ENCODE peak calls at places on chromosome 22, in nine cellular contexts. One of them, this sample, is unnamed.

GRCh38 chr22:18070556-18071306 is 7.1 kb upstream of the PEX26 start:
- DNase-seq in sigmoid colon: no peak
- DNase-seq in omental fat pad: no peak
- DNase-seq in AG09319: no peak
- DNase-seq in osteoblast: no peak
- DNase-seq in left ventricle myocardium inferior: no peak
- DNase-seq in AG09309: no peak
- DNase-seq in fibroblast of pulmonary artery: no peak
- DNase-seq in heart left ventricle: no peak
- DNase-seq in this sample: no peak

GRCh38 chr22:19937616-19938473 is 3.7 kb upstream of the COMT start:
- DNase-seq in sigmoid colon: no peak
- DNase-seq in omental fat pad: no peak
- DNase-seq in AG09319: no peak
- DNase-seq in osteoblast: no peak
- DNase-seq in left ventricle myocardium inferior: no peak
- DNase-seq in AG09309: no peak
- DNase-seq in fibroblast of pulmonary artery: peak
- DNase-seq in heart left ventricle: no peak
- DNase-seq in this sample: no peak

GRCh38 chr22:27535452-27535851 is 266.1 kb downstream of the MN1 start:
- DNase-seq in sigmoid colon: no peak
- DNase-seq in omental fat pad: no peak
- DNase-seq in AG09319: no peak
- DNase-seq in osteoblast: no peak
- DNase-seq in left ventricle myocardium inferior: no peak
- DNase-seq in AG09309: no peak
- DNase-seq in fibroblast of pulmonary artery: no peak
- DNase-seq in heart left ventricle: no peak
- DNase-seq in this sample: no peak

GRCh38 chr22:36330655-36331305 is 57.0 kb downstream of the MYH9 start:
- DNase-seq in sigmoid colon: no peak
- DNase-seq in omental fat pad: no peak
- DNase-seq in AG09319: no peak
- DNase-seq in osteoblast: peak
- DNase-seq in left ventricle myocardium inferior: peak
- DNase-seq in AG09309: no peak
- DNase-seq in fibroblast of pulmonary artery: peak
- DNase-seq in heart left ventricle: no peak
- DNase-seq in this sample: no peak

GRCh38 chr22:21698430-21699329 is 32.9 kb downstream of the PPIL2 start:
- DNase-seq in sigmoid colon: no peak
- DNase-seq in omental fat pad: no peak
- DNase-seq in AG09319: peak
- DNase-seq in osteoblast: peak
- DNase-seq in left ventricle myocardium inferior: peak
- DNase-seq in AG09309: no peak
- DNase-seq in fibroblast of pulmonary artery: peak
- DNase-seq in heart left ventricle: peak
- DNase-seq in this sample: no peak

GRCh38 chr22:42895087-42895486 is 38.0 kb upstream of the ARFGAP3 start:
- DNase-seq in sigmoid colon: no peak
- DNase-seq in omental fat pad: no peak
- DNase-seq in AG09319: no peak
- DNase-seq in osteoblast: peak
- DNase-seq in left ventricle myocardium inferior: no peak
- DNase-seq in AG09309: no peak
- DNase-seq in fibroblast of pulmonary artery: no peak
- DNase-seq in heart left ventricle: no peak
- DNase-seq in this sample: no peak

GRCh38 chr22:32603651-32604540 is 129.3 kb downstream of the FBXO7 start:
- DNase-seq in sigmoid colon: no peak
- DNase-seq in omental fat pad: no peak
- DNase-seq in AG09319: no peak
- DNase-seq in osteoblast: peak
- DNase-seq in left ventricle myocardium inferior: no peak
- DNase-seq in AG09309: no peak
- DNase-seq in fibroblast of pulmonary artery: no peak
- DNase-seq in heart left ventricle: peak
- DNase-seq in this sample: no peak

GRCh38 chr22:17717708-17718107 is 56.6 kb downstream of the BID start:
- DNase-seq in sigmoid colon: no peak
- DNase-seq in omental fat pad: no peak
- DNase-seq in AG09319: peak
- DNase-seq in osteoblast: no peak
- DNase-seq in left ventricle myocardium inferior: no peak
- DNase-seq in AG09309: peak
- DNase-seq in fibroblast of pulmonary artery: peak
- DNase-seq in heart left ventricle: no peak
- DNase-seq in this sample: no peak

GRCh38 chr22:42366815-42367581 is 65.2 kb downstream of the NFAM1 start:
- DNase-seq in sigmoid colon: peak
- DNase-seq in omental fat pad: no peak
- DNase-seq in AG09319: no peak
- DNase-seq in osteoblast: no peak
- DNase-seq in left ventricle myocardium inferior: peak
- DNase-seq in AG09309: no peak
- DNase-seq in fibroblast of pulmonary artery: no peak
- DNase-seq in heart left ventricle: peak
- DNase-seq in this sample: no peak

GRCh38 chr22:29208879-29209623 is 3.4 kb downstream of the EMID1 start:
- DNase-seq in sigmoid colon: no peak
- DNase-seq in omental fat pad: no peak
- DNase-seq in AG09319: no peak
- DNase-seq in osteoblast: peak
- DNase-seq in left ventricle myocardium inferior: peak
- DNase-seq in AG09309: no peak
- DNase-seq in fibroblast of pulmonary artery: no peak
- DNase-seq in heart left ventricle: no peak
- DNase-seq in this sample: no peak

GRCh38 chr22:42608481-42609361 is 6.0 kb downstream of the POLDIP3 start:
- DNase-seq in sigmoid colon: no peak
- DNase-seq in omental fat pad: no peak
- DNase-seq in AG09319: no peak
- DNase-seq in osteoblast: peak
- DNase-seq in left ventricle myocardium inferior: no peak
- DNase-seq in AG09309: no peak
- DNase-seq in fibroblast of pulmonary artery: peak
- DNase-seq in heart left ventricle: no peak
- DNase-seq in this sample: no peak

GRCh38 chr22:37082251-37082650 is 27.3 kb downstream of the TMPRSS6 start:
- DNase-seq in sigmoid colon: no peak
- DNase-seq in omental fat pad: no peak
- DNase-seq in AG09319: no peak
- DNase-seq in osteoblast: no peak
- DNase-seq in left ventricle myocardium inferior: no peak
- DNase-seq in AG09309: no peak
- DNase-seq in fibroblast of pulmonary artery: no peak
- DNase-seq in heart left ventricle: no peak
- DNase-seq in this sample: no peak

DNA sequence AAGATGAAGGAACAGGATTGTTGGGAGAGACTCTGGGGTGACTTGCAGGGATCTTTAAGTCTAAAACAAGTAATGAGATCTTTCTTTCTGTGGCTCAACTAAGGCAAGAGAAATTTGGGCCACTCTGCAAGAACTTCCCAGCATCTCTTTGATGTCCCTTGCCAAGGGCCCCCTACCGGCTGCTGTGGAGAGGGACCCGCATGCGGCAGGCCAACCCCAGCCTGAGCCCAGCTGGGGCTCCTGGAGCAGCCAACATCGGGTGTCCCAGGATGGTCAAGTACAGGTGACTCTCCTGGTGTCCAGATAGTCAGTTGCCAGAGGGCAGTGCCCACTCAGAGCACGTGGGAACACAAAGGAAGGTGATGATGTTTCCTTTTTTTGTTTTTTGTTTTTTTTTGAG is 363.2 kb downstream of the TBC1D22A start:
- DNase-seq in sigmoid colon: no peak
- DNase-seq in omental fat pad: no peak
- DNase-seq in AG09319: no peak
- DNase-seq in osteoblast: peak
- DNase-seq in left ventricle myocardium inferior: no peak
- DNase-seq in AG09309: no peak
- DNase-seq in fibroblast of pulmonary artery: peak
- DNase-seq in heart left ventricle: peak
- DNase-seq in this sample: no peak
- TF ChIP-seq CTCF in sigmoid colon: no peak
- TF ChIP-seq CTCF in omental fat pad: no peak
- TF ChIP-seq CTCF in AG09319: peak
- TF ChIP-seq CTCF in osteoblast: peak
- TF ChIP-seq CTCF in left ventricle myocardium inferior: no peak
- TF ChIP-seq CTCF in AG09309: peak
- TF ChIP-seq CTCF in fibroblast of pulmonary artery: peak
- TF ChIP-seq CTCF in heart left ventricle: no peak
- TF ChIP-seq CTCF in this sample: no peak

GRCh38 chr22:35098921-35099320 is 33.0 kb downstream of the ISX start:
- DNase-seq in sigmoid colon: no peak
- DNase-seq in omental fat pad: no peak
- DNase-seq in AG09319: no peak
- DNase-seq in osteoblast: no peak
- DNase-seq in left ventricle myocardium inferior: no peak
- DNase-seq in AG09309: no peak
- DNase-seq in fibroblast of pulmonary artery: no peak
- DNase-seq in heart left ventricle: no peak
- DNase-seq in this sample: no peak

GRCh38 chr22:35104491-35104890 is 38.5 kb downstream of the ISX start:
- DNase-seq in sigmoid colon: no peak
- DNase-seq in omental fat pad: no peak
- DNase-seq in AG09319: no peak
- DNase-seq in osteoblast: no peak
- DNase-seq in left ventricle myocardium inferior: no peak
- DNase-seq in AG09309: no peak
- DNase-seq in fibroblast of pulmonary artery: no peak
- DNase-seq in heart left ventricle: no peak
- DNase-seq in this sample: no peak

GRCh38 chr22:35099883-35100282 is 33.9 kb downstream of the ISX start:
- DNase-seq in sigmoid colon: no peak
- DNase-seq in omental fat pad: no peak
- DNase-seq in AG09319: no peak
- DNase-seq in osteoblast: no peak
- DNase-seq in left ventricle myocardium inferior: no peak
- DNase-seq in AG09309: no peak
- DNase-seq in fibroblast of pulmonary artery: no peak
- DNase-seq in heart left ventricle: no peak
- DNase-seq in this sample: no peak

GRCh38 chr22:35103756-35104155 is 37.8 kb downstream of the ISX start:
- DNase-seq in sigmoid colon: no peak
- DNase-seq in omental fat pad: no peak
- DNase-seq in AG09319: no peak
- DNase-seq in osteoblast: no peak
- DNase-seq in left ventricle myocardium inferior: no peak
- DNase-seq in AG09309: no peak
- DNase-seq in fibroblast of pulmonary artery: no peak
- DNase-seq in heart left ventricle: no peak
- DNase-seq in this sample: no peak

DNA sequence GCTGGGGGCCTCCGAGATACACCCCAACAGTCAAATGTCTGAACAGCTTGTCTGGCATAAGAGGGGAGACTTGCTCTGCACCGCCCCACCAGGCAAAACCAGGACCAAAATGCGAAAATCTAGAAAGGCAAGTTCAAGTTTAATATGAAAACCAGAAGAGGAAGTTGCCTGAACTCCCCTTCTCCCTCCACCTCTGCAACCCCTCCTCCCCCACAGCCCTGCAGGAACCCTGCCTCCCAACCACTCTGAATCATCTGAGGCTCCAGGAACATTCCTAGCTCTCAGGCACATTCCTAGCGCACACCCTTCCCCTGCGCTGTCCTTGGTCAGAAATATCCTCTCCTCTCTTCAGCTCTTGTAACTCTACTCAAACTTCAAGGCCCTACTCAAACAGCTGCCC is 36.7 kb downstream of the ISX start:
- DNase-seq in sigmoid colon: no peak
- DNase-seq in omental fat pad: no peak
- DNase-seq in AG09319: no peak
- DNase-seq in osteoblast: no peak
- DNase-seq in left ventricle myocardium inferior: no peak
- DNase-seq in AG09309: no peak
- DNase-seq in fibroblast of pulmonary artery: peak
- DNase-seq in heart left ventricle: no peak
- DNase-seq in this sample: no peak
- TF ChIP-seq CTCF in sigmoid colon: no peak
- TF ChIP-seq CTCF in omental fat pad: no peak
- TF ChIP-seq CTCF in AG09319: no peak
- TF ChIP-seq CTCF in osteoblast: no peak
- TF ChIP-seq CTCF in left ventricle myocardium inferior: no peak
- TF ChIP-seq CTCF in AG09309: no peak
- TF ChIP-seq CTCF in fibroblast of pulmonary artery: no peak
- TF ChIP-seq CTCF in heart left ventricle: no peak
- TF ChIP-seq CTCF in this sample: no peak

DNA sequence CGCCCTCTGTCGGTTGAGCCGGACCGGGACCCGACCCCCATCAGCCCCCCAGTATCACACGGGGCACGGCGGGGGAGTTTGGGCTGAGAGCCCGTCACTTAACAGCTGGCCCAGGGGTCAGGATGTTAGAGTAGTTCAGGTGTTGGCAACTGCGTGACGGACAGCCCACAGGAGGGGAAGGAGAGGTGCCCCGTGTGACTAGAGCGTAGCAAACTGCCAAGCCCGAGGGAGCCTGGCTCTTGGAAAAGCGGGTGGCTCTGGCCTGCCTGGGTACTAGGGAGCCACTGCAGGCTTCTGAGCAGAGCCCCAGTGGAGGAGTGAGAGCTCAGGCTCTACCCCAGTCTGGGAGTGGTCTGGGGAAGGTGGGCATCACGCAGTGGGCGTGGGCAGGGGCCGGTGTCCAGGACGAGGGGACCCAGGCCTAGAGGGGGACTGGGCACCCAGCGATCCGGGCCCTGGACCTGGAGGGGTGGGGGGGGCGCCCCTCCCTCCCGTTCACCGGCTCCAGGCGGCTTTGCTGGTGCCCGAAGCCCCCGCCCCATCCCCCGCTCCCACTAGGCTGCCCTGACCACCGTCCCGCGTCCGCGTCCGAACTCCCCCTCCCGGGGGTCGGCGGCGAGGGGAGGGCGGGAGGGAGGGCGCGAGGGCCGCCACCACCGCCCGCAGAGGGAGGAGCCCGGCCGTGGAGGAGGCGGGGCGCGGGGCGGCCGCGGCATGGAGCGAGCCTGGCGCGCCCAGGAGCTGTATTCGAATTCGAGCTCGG is 24.4 kb downstream of the SHANK3 start:
- DNase-seq in sigmoid colon: peak
- DNase-seq in omental fat pad: no peak
- DNase-seq in AG09319: no peak
- DNase-seq in osteoblast: peak
- DNase-seq in left ventricle myocardium inferior: peak
- DNase-seq in AG09309: no peak
- DNase-seq in fibroblast of pulmonary artery: no peak
- DNase-seq in heart left ventricle: peak
- DNase-seq in this sample: no peak
- TF ChIP-seq CTCF in sigmoid colon: peak
- TF ChIP-seq CTCF in omental fat pad: no peak
- TF ChIP-seq CTCF in AG09319: peak
- TF ChIP-seq CTCF in osteoblast: peak
- TF ChIP-seq CTCF in left ventricle myocardium inferior: peak
- TF ChIP-seq CTCF in AG09309: peak
- TF ChIP-seq CTCF in fibroblast of pulmonary artery: peak
- TF ChIP-seq CTCF in heart left ventricle: peak
- TF ChIP-seq CTCF in this sample: no peak

DNA sequence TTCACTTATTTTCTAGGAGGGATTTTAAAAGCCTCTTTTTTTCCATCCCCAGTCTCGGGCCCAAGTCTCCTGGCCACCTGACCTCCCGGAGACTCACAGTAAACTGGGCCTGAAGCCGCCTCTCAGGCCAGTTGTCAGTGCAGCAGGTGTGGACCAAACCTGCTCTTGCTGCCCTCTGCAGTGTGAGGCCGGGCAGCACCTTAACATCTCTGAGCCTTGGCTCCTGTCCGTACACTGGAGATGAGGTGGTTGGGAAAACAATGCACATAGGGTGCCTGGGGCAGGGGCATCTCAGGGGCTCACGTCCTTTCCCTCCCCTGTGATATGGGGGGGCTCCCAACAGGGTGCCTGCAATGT is 45.1 kb downstream of the PHF21B start:
- DNase-seq in sigmoid colon: no peak
- DNase-seq in omental fat pad: no peak
- DNase-seq in AG09319: no peak
- DNase-seq in osteoblast: no peak
- DNase-seq in left ventricle myocardium inferior: no peak
- DNase-seq in AG09309: no peak
- DNase-seq in fibroblast of pulmonary artery: no peak
- DNase-seq in heart left ventricle: no peak
- DNase-seq in this sample: no peak
- TF ChIP-seq CTCF in sigmoid colon: no peak
- TF ChIP-seq CTCF in omental fat pad: no peak
- TF ChIP-seq CTCF in AG09319: no peak
- TF ChIP-seq CTCF in osteoblast: no peak
- TF ChIP-seq CTCF in left ventricle myocardium inferior: no peak
- TF ChIP-seq CTCF in AG09309: no peak
- TF ChIP-seq CTCF in fibroblast of pulmonary artery: no peak
- TF ChIP-seq CTCF in heart left ventricle: no peak
- TF ChIP-seq CTCF in this sample: no peak